ENCODE peak calls at places on chromosomes 1 and 21, in six cellular contexts. P is pancreas, N is body of pancreas, Z is upper lobe of right lung, X is left lung, L is heart right ventricle. E is an unnamed sample. For H3K36me3, the result is how much of the 10 kb centered on the place peaks cover.

GRCh38 chr1:18776777-18777176 is 82.7 kb downstream of the TAS1R2 start:
- ATAC-seq in P (no peak), N (no peak), Z (no peak), X (no peak), L (no peak), E (no peak)

GRCh38 chr1:19922015-19922688 is 1.3 kb downstream of the PLA2G2E start:
- ATAC-seq in P (no peak), N (no peak), Z (no peak), X (no peak), L (no peak), E (no peak)

GRCh38 chr1:61233121-61233659 is 150.8 kb downstream of the NFIA start:
- ATAC-seq in P (no peak), N (no peak), Z (no peak), X (no peak), L (no peak), E (no peak)

GRCh38 chr1:69191280-69191679 is 376.4 kb upstream of the LRRC7 start:
- ATAC-seq in P (no peak), N (no peak), Z (no peak), X (no peak), L (no peak), E (no peak)

GRCh38 chr1:114488739-114489138 is 22.3 kb downstream of the TRIM33 start:
- ATAC-seq in P (no peak), N (no peak), Z (no peak), X (no peak), L (no peak), E (no peak)

GRCh38 chr21:31576428-31576827 is 83.1 kb upstream of the SOD1 start:
- ATAC-seq in P (no peak), N (no peak), Z (no peak), X (no peak), L (no peak), E (no peak)

GRCh38 chr1:208919371-208919770 is 664.1 kb upstream of the CAMK1G start:
- ATAC-seq in P (no peak), N (no peak), Z (no peak), X (no peak), L (no peak), E (no peak)

GRCh38 chr1:41483960-41484844 is at the start of gene EDN2:
- ATAC-seq in P (peak), N (peak), Z (peak), X (peak), L (peak), E (peak)

GRCh38 chr1:175287377-175287776 is 94.8 kb upstream of the KIAA0040 start:
- ATAC-seq in P (no peak), N (no peak), Z (no peak), X (no peak), L (no peak), E (no peak)

GRCh38 chr1:64875101-64875500 is 91.2 kb downstream of the JAK1 start:
- ATAC-seq in P (no peak), N (no peak), Z (no peak), X (no peak), L (peak), E (no peak)

DNA sequence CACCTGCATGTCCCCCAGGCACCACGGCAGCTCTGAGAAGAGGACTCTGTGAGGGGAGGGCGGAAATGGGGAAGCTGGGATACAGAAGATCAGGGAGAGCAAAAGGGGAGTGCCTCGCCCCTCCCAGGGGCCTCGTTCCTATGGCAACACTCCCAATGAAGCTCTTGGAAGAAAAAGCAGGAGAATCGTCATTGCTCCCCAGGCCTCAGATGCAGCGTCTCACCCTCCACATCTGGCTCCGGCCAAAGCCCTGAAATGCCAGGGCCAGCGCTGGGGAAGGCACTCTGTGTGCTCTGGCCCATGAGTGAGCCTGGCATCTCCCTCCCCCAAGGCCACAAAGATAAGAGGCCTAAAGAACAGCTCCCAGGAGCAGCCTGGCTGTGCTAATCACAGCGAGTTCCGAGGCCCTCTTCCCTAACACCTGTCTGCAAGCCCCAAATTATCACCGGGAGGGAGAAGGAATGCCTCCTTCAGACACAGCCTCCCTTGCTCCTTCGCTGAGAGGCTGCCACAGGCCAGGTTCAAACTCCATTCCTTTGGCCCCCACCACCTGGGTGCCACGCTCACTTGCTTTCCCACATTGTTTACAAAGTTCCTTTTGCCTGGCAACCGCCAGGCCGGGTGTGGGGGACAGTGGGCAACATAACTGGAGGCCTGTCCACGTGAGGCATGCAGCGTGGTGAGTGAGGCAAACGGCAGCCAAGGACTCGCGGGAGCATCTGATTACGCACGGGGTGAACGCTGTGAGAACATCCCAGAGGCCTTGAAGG is 27.8 kb downstream of the ECE1 start:
- ATAC-seq in P (peak), N (peak), Z (peak), X (peak), L (peak), E (peak)
- H3K36me3 ChIP-seq in P (under half), N (under half), Z (under half), X (under half), L (half or more), E (under half)

GRCh38 chr1:221945669-221946068 is 203.8 kb upstream of the DUSP10 start:
- ATAC-seq in P (no peak), N (no peak), Z (no peak), X (no peak), L (no peak), E (no peak)
- TF ChIP-seq CTCF in P (no peak), N (no peak), Z (no peak), X (no peak), L (no peak), E (no peak)

GRCh38 chr1:93638307-93638847 is 43.3 kb downstream of the BCAR3 start:
- ATAC-seq in P (peak), N (peak), Z (peak), X (peak), L (peak), E (peak)
- H3K36me3 ChIP-seq in P (under half), N (under half), Z (under half), X (under half), L (under half), E (under half)

DNA sequence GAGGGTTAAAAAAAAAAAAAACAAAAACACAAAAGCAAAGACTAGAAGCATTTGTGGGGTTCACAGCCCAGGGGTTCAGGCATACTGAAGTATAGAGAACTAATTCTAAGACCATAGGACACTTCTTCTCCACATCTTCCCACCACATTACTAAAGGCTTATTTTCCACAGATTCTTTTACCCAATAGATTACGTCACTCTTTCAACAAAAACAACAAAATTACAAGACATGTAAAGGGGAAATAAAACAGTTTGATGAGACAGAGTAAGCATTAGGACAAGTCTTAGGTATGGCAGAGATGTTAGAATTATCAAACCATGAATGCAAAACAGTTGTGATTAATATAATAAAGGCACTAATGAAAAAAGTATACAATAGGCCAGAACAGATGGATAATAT is 2013.7 kb downstream of the MRPL39 start:
- ATAC-seq in P (no peak), N (no peak), Z (no peak), X (no peak), L (no peak), E (no peak)
- TF ChIP-seq CTCF in P (no peak), N (no peak), Z (no peak), X (no peak), L (no peak), E (no peak)

DNA sequence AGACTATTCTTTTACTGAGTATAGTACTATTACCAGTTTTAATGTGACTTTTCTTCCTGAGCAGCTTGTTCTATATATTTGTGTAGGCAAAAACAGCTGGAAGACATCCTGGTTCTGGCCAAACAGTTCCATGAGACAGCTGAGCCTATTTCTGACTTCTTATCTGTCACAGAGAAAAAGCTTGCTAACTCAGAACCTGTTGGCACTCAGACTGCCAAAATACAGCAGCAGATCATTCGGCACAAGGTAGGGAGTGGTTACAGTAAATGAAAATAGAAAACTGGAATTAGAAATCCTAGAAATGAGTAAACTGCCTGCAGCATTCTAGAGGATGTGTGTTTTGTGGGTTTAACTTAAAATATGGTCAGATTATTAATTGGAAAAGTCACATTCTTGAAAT is 64.1 kb upstream of the BMP8A start:
- ATAC-seq in P (no peak), N (no peak), Z (no peak), X (no peak), L (peak), E (no peak)
- H3K36me3 ChIP-seq in P (half or more), N (under half), Z (half or more), X (under half), L (half or more), E (under half)

GRCh38 chr1:204873714-204874113 is 3.1 kb downstream of the NFASC start:
- ATAC-seq in P (no peak), N (no peak), Z (no peak), X (no peak), L (no peak), E (no peak)

GRCh38 chr1:204871405-204872037 is 859 bp downstream of the NFASC start:
- ATAC-seq in P (no peak), N (no peak), Z (no peak), X (no peak), L (no peak), E (peak)

GRCh38 chr1:204873176-204873575 is 2.5 kb downstream of the NFASC start:
- ATAC-seq in P (no peak), N (no peak), Z (no peak), X (no peak), L (no peak), E (no peak)

GRCh38 chr1:204874274-204874673 is 3.6 kb downstream of the NFASC start:
- ATAC-seq in P (no peak), N (no peak), Z (no peak), X (no peak), L (no peak), E (no peak)

DNA sequence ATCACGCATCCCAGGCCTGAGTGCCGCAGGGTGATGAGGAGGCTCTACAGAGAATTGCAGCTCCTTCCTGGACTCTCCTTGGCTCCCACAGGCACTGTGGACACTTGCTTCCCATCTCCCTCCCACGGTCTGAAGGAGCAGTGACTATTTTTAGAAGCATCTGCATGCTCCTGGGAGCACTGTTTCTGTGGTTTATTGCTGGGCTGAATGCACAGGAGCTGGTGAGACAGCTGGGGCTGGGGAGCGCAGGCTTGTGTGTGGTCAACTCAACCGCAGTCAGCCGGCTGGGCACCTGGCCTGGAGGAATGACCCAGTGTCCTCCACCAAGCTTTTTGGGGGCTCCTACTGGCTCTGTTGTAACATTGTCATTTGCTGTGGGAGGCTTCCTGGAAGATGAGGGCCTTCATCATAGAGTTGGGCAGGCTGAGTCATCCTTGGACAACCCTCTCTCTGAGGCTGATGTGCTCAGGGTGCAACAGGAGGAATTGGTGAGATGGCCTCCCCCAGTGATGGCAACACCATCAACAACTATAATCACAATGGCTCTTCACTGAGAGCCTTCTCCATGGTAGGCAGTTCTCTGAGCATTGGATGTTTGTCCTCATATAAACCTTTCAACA is 1.7 kb downstream of the NFASC start:
- ATAC-seq in P (no peak), N (peak), Z (no peak), X (no peak), L (peak), E (no peak)
- TF ChIP-seq CTCF in P (no peak), N (no peak), Z (no peak), X (no peak), L (no peak), E (no peak)

E was measured in gastroesophageal sphincter.